ENCODE peak calls at places on chromosomes 13 and 19, in four cellular contexts. F is tibial artery, W is NT2/D1, Y is left ventricle myocardium inferior. I is an unnamed sample. For H3K27me3 and H3K4me1, the result is how much of the 10 kb centered on the place peaks cover.

GRCh38 chr13:24746618-24747247 is 17.2 kb upstream of the RNF17 start:
- DNase-seq in W (no peak), Y (no peak), F (no peak), I (no peak)

GRCh38 chr13:102817907-102818306 is 19.0 kb downstream of the BIVM start:
- DNase-seq in Y (no peak), W (no peak), F (no peak), I (no peak)

GRCh38 chr13:101996906-101997408 is 404.9 kb downstream of the FGF14 start:
- DNase-seq in F (no peak), W (no peak), Y (no peak), I (no peak)

GRCh38 chr13:50080158-50080855 is 65.1 kb downstream of the KCNRG start:
- DNase-seq in Y (no peak), W (no peak), F (peak), I (no peak)

GRCh38 chr13:48185018-48185417 is 48.0 kb upstream of the ITM2B start:
- DNase-seq in Y (no peak), F (no peak), W (no peak), I (no peak)

GRCh38 chr13:27065582-27065981 is 106.0 kb downstream of the USP12 start:
- DNase-seq in W (no peak), Y (no peak), F (no peak), I (no peak)

GRCh38 chr13:110309661-110310524 is 2.8 kb downstream of the COL4A2 start:
- DNase-seq in W (no peak), Y (no peak), F (peak), I (no peak)

GRCh38 chr13:73767191-73767741 is 366.9 kb downstream of the KLF12 start:
- DNase-seq in F (no peak), Y (no peak), W (peak), I (no peak)

GRCh38 chr19:13887529-13887928 is 10.6 kb downstream of the NANOS3 start:
- DNase-seq in W (no peak), Y (no peak), F (no peak), I (no peak)

GRCh38 chr13:114226088-114226487 is 8.6 kb upstream of the CDC16 start:
- DNase-seq in Y (no peak), F (no peak), W (no peak), I (no peak)

GRCh38 chr19:48480476-48481190 is 11.5 kb downstream of the CYTH2 start:
- DNase-seq in Y (peak), W (no peak), F (no peak), I (no peak)

GRCh38 chr13:61204025-61204424 is 211.6 kb downstream of the PCDH20 start:
- DNase-seq in W (no peak), F (no peak), Y (no peak), I (no peak)

GRCh38 chr19:5296021-5296420 is 44.6 kb downstream of the PTPRS start:
- DNase-seq in W (no peak), Y (no peak), F (no peak), I (no peak)

GRCh38 chr19:38245826-38246498 is 10.2 kb downstream of the PPP1R14A start:
- DNase-seq in F (peak), Y (peak), W (no peak), I (no peak)

GRCh38 chr13:113977976-113978375 is 4.1 kb upstream of the C13orf46 start:
- DNase-seq in Y (no peak), W (no peak), F (peak), I (no peak)

GRCh38 chr13:112672651-112673284 is 17.1 kb upstream of the ATP11A start:
- DNase-seq in Y (no peak), F (no peak), W (no peak), I (no peak)

GRCh38 chr19:3580156-3580955 is 4.9 kb upstream of the GIPC3 start:
- DNase-seq in Y (no peak), F (no peak), W (no peak), I (no peak)

GRCh38 chr19:44774614-44775013 is 3.1 kb upstream of the CBLC start:
- DNase-seq in W (no peak), Y (no peak), F (no peak), I (no peak)

GRCh38 chr19:51572415-51572814 is 1.3 kb downstream of the ZNF175 start:
- DNase-seq in W (no peak), Y (no peak), F (no peak), I (no peak)

GRCh38 chr13:40640845-40641458 is 25.5 kb downstream of the FOXO1 start:
- DNase-seq in W (no peak), Y (no peak), F (no peak), I (no peak)

GRCh38 chr13:83940742-83941141 is 58.5 kb upstream of the SLITRK1 start:
- DNase-seq in W (no peak), Y (no peak), F (no peak), I (no peak)

GRCh38 chr13:62908321-62908720 is 1492.7 kb upstream of the PCDH20 start:
- DNase-seq in Y (no peak), W (no peak), F (no peak), I (no peak)

GRCh38 chr13:113046883-113047244 is 58.7 kb upstream of the F7 start:
- DNase-seq in W (no peak), F (no peak), Y (no peak), I (no peak)

GRCh38 chr19:3275068-3275582 is 50.7 kb downstream of the CELF5 start:
- DNase-seq in F (no peak), W (peak), Y (no peak), I (no peak)

GRCh38 chr19:31742249-31742648 is 393.0 kb upstream of the TSHZ3 start:
- DNase-seq in Y (no peak), F (no peak), W (no peak), I (no peak)

GRCh38 chr19:30450945-30451344 is 78.8 kb downstream of the ZNF536 start:
- DNase-seq in F (no peak), W (no peak), Y (no peak), I (no peak)

GRCh38 chr19:23403581-23404324 is 8.5 kb upstream of the ZNF91 start:
- DNase-seq in W (no peak), F (no peak), Y (no peak), I (no peak)

GRCh38 chr19:19179548-19180441 is 9.7 kb upstream of the MEF2B start:
- DNase-seq in F (no peak), Y (no peak), W (no peak), I (no peak)

GRCh38 chr13:82088781-82089180 is 1747.9 kb upstream of the SPRY2 start:
- DNase-seq in F (no peak), Y (no peak), W (no peak), I (no peak)

GRCh38 chr19:40240332-40240731 is 13.8 kb upstream of the CCNP start:
- DNase-seq in Y (no peak), F (peak), W (no peak), I (no peak)

DNA sequence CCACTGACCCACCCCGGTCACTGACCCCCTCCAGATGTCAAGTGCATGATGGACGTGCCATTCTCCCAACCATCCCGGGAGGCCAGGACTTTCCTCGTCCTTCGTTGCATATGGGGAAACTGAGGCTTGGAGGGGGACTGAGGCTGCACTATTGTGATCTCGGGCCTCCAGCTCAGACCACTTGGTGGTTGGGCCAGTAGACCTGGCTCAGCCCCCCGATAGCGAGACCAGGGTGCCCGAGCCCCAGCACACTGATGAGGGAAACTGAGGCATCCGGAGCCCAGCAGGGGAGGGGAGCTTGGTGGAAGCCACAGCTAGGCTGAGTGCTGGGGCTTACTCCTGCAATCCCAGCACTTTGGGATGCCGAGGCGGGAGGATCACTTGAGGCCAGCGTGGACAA is 10.4 kb downstream of the EFNA2 start:
- DNase-seq in F (no peak), W (no peak), Y (no peak), I (no peak)
- H3K27me3 ChIP-seq in F (half or more), W (under half), Y (half or more), I (under half)

GRCh38 chr19:10763828-10764339 is 46.0 kb downstream of the DNM2 start:
- DNase-seq in W (no peak), F (no peak), Y (no peak), I (no peak)
- H3K4me1 ChIP-seq in W (under half), F (under half), Y (half or more), I (under half)

DNA sequence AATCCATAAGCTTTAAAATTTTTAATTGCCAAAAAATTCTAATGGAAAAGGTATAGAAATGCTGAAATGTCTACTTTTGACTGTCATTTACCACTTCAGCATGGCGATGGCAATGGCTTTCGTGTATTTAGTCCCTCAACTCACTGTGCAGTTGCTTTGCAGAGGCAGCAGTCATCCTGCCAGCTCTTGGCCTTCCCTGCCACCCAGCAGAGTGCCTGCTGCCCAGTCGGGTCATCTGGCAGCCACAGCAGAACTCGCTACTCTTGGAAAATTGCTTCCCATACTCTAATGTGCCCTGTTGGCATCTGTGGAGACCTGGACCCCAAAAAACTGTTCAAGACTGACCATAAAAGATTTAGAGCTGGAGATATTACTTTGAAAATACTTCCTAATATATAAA is 383.2 kb downstream of the UQCRFS1 start:
- DNase-seq in Y (peak), F (no peak), W (no peak), I (no peak)
- H3K27me3 ChIP-seq in Y (under half), F (under half), W (under half), I (under half)

DNA sequence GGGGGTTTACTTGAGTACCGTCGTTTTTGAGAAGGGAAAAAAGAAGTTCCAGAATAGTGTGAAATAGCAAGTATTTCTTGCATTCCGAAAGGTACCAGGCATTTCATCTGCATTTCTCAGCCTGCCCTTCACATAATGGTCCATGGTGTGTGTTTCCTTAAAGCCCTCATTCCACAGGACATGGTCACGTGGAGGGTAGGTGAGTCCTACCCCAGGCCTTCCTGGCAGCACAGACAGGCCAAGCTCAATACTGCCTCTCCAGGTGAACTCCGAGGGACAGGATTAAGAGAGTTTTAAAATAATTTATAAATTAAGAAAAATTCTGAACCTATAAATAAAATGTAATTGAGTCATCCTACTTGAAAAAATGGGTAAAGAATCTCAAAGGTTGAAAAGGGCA is 64.7 kb downstream of the TNFRSF19 start:
- DNase-seq in F (no peak), Y (no peak), W (no peak), I (no peak)
- H3K4me1 ChIP-seq in F (under half), Y (half or more), W (under half), I (under half)

DNA sequence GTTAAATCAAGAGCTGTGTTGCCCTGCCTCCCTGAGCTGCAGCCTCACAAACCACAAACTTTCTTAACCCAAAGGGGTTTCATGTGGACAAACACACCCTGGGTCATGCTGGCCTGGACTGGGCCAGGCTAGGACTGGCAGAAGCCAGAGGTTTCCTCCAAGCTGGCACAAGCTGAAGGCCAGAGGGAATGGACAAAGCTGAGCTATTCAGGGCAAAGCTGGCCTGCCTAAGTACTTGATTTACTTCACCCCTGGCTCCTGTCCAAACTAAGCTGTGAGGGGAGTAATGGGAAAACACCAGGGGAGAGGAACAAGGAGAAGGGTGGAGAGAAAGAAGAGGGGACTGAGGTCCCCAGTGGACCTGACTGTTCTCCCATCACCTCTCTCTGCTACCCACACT is 6.2 kb downstream of the CPAMD8 start:
- DNase-seq in W (no peak), Y (no peak), F (no peak), I (no peak)
- H3K27me3 ChIP-seq in W (under half), Y (under half), F (under half), I (under half)

GRCh38 chr19:33050110-33050509 is 14.6 kb downstream of the RHPN2 start:
- DNase-seq in W (no peak), F (no peak), Y (no peak), I (no peak)

GRCh38 chr19:33052352-33052972 is 12.2 kb downstream of the RHPN2 start:
- DNase-seq in F (no peak), Y (no peak), W (no peak), I (no peak)

GRCh38 chr19:33054623-33055022 is 10.1 kb downstream of the RHPN2 start:
- DNase-seq in W (no peak), Y (no peak), F (no peak), I (no peak)

GRCh38 chr19:33060586-33060985 is 4.1 kb downstream of the RHPN2 start:
- DNase-seq in W (no peak), F (no peak), Y (no peak), I (no peak)

DNA sequence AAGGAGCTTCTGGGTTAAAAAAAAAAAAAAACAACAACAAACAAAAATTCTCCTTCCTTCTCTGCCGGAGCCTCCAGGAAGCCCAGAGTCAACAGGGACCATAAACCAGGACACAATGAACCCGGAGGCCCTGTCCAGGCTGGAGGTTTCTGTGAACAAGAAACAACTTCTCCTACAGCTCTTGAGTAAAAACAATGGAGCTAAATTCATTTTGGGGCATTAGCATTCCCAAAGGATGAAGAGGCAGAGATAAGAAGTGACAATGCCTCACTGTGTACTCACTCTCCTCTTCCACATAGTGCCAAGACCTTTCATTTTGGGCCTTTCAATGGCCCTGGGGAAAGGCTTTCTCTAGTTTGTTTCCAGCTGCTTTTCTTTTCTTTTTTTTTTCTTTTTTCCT is 9.0 kb downstream of the RHPN2 start:
- DNase-seq in F (no peak), Y (no peak), W (no peak), I (no peak)
- H3K4me1 ChIP-seq in F (under half), Y (under half), W (under half), I (under half)